ENCODE peak calls at places on chromosomes 11 and 22, in five cellular contexts. C is activated T-cell treated with anti-CD3 and anti-CD28 coated beads for 1 hour, B is HFFc6, D is NCI-H774, J is neural crest cell. K is an unnamed sample.

GRCh38 chr11:27313157-27313821 is 49.7 kb downstream of the CCDC34 start:
- DNase-seq in J (no peak), D (no peak), C (no peak), B (peak), K (no peak)

GRCh38 chr22:47627561-47628253 is 865.3 kb downstream of the TBC1D22A start:
- DNase-seq in B (no peak), J (no peak), D (no peak), C (no peak), K (no peak)

GRCh38 chr11:45560153-45560934 is 105.1 kb downstream of the CHST1 start:
- DNase-seq in D (peak), J (no peak), B (no peak), C (no peak), K (no peak)

GRCh38 chr22:39414886-39415285 is 15.3 kb downstream of the TAB1 start:
- DNase-seq in D (no peak), C (no peak), B (no peak), J (no peak), K (no peak)

GRCh38 chr22:46649176-46650077 is 29.2 kb downstream of the GRAMD4 start:
- DNase-seq in C (no peak), D (peak), J (no peak), B (no peak), K (peak)

GRCh38 chr11:8256271-8257002 is 7.2 kb downstream of the LMO1 start:
- DNase-seq in B (no peak), C (no peak), D (no peak), J (no peak), K (no peak)

GRCh38 chr11:47177846-47178245 is 1.2 kb upstream of the ARFGAP2 start:
- DNase-seq in J (no peak), B (no peak), C (no peak), D (no peak), K (no peak)

GRCh38 chr11:20387262-20388095 is at the start of gene PRMT3:
- DNase-seq in D (peak), C (peak), B (peak), J (peak), K (peak)

GRCh38 chr11:22337571-22338464 is at the start of gene SLC17A6:
- DNase-seq in J (peak), C (no peak), B (no peak), D (no peak), K (peak)

GRCh38 chr11:30463266-30463665 is 122.9 kb downstream of the MPPED2 start:
- DNase-seq in C (no peak), J (no peak), D (no peak), B (no peak), K (no peak)